ENCODE peak calls at places on chromosomes 2 and 18, in seven cellular contexts. H is brain microvascular endothelial cell, P is mesenchymal stem cell, J is lower lobe of right lung, F is spleen, O is ovary, T is psoas muscle. M is an unnamed sample. For H3K27me3, the result is how much of the 10 kb centered on the place peaks cover.

GRCh38 chr2:73838889-73839539 is 10.3 kb downstream of the STAMBP start:
- DNase-seq in P (no peak), H (no peak), F (no peak), T (no peak), O (no peak), J (no peak), M (no peak)

GRCh38 chr2:231250698-231251097 is 52.3 kb downstream of the ARMC9 start:
- DNase-seq in P (no peak), F (no peak), O (no peak), J (no peak), T (no peak), H (no peak), M (no peak)

GRCh38 chr2:9030190-9030589 is 26.7 kb upstream of the MBOAT2 start:
- DNase-seq in H (no peak), P (no peak), O (no peak), J (no peak), F (no peak), T (no peak), M (no peak)

GRCh38 chr18:8097942-8098341 is 511.3 kb upstream of the RAB12 start:
- DNase-seq in T (no peak), P (no peak), J (no peak), F (no peak), H (no peak), O (no peak), M (no peak)

GRCh38 chr18:59900222-59901128 is 679 bp downstream of the PMAIP1 start:
- DNase-seq in P (peak), H (peak), J (peak), O (no peak), F (peak), T (no peak), M (peak)

GRCh38 chr2:73998451-73998850 is 13.7 kb downstream of the TET3 start:
- DNase-seq in F (no peak), H (no peak), T (no peak), P (no peak), J (no peak), O (no peak), M (no peak)

GRCh38 chr2:227472265-227473018 is 486 bp downstream of the AGFG1 start:
- DNase-seq in P (peak), J (peak), F (peak), T (peak), O (peak), H (no peak), M (peak)

GRCh38 chr2:166104084-166104483 is 23.7 kb downstream of the SCN1A start:
- DNase-seq in T (no peak), P (no peak), H (no peak), J (no peak), F (no peak), O (no peak), M (no peak)

GRCh38 chr2:62577994-62578836 is 72.2 kb upstream of the TMEM17 start:
- DNase-seq in T (no peak), P (peak), H (peak), O (no peak), F (no peak), J (no peak), M (no peak)

GRCh38 chr2:97661927-97662326 is 1.9 kb downstream of the ACTR1B start:
- DNase-seq in J (no peak), F (peak), O (no peak), H (no peak), P (no peak), T (no peak), M (no peak)

GRCh38 chr2:180969124-180969523 is 11.3 kb upstream of the UBE2E3 start:
- DNase-seq in O (no peak), H (no peak), P (no peak), F (no peak), J (no peak), T (no peak), M (no peak)

GRCh38 chr18:54187372-54187771 is 37.1 kb downstream of the MBD2 start:
- DNase-seq in H (no peak), J (no peak), P (no peak), F (no peak), O (no peak), T (no peak), M (no peak)

GRCh38 chr18:55228191-55228590 is 268.9 kb upstream of the CCDC68 start:
- DNase-seq in F (no peak), T (no peak), H (no peak), O (no peak), P (peak), J (no peak), M (no peak)

GRCh38 chr2:233414777-233415570 is 60.7 kb downstream of the DGKD start:
- DNase-seq in O (no peak), J (no peak), F (no peak), T (peak), P (no peak), H (no peak), M (no peak)

GRCh38 chr2:127194447-127194846 is 25.7 kb downstream of the CYP27C1 start:
- DNase-seq in P (no peak), J (no peak), O (no peak), H (no peak), F (no peak), T (no peak), M (no peak)

GRCh38 chr2:222309766-222310165 is 11.0 kb upstream of the PAX3 start:
- DNase-seq in F (no peak), O (no peak), T (no peak), J (no peak), H (no peak), P (no peak), M (no peak)

GRCh38 chr2:46839045-46839444 is 76.6 kb downstream of the MCFD2 start:
- DNase-seq in F (no peak), P (no peak), J (no peak), H (no peak), T (no peak), O (peak), M (no peak)

GRCh38 chr2:215917953-215918620 is 95.3 kb downstream of the MREG start:
- DNase-seq in O (no peak), J (no peak), H (no peak), F (no peak), T (no peak), P (peak), M (peak)

GRCh38 chr2:238216651-238217184 is 13.2 kb upstream of the ILKAP start:
- DNase-seq in F (no peak), P (no peak), J (no peak), T (no peak), H (no peak), O (no peak), M (no peak)

GRCh38 chr2:45612265-45612664 is 1.2 kb upstream of the SRBD1 start:
- DNase-seq in F (no peak), O (no peak), H (no peak), J (no peak), P (no peak), T (no peak), M (no peak)

GRCh38 chr2:14633031-14633430 is 514 bp downstream of the LRATD1 start:
- DNase-seq in O (peak), F (no peak), T (no peak), P (peak), J (peak), H (no peak), M (no peak)

GRCh38 chr18:77990131-77990530 is 740.5 kb downstream of the GALR1 start:
- DNase-seq in O (no peak), J (no peak), T (no peak), H (no peak), F (no peak), P (no peak), M (no peak)

GRCh38 chr2:108988076-108988795 is 784 bp downstream of the EDAR start:
- DNase-seq in O (no peak), T (no peak), J (no peak), P (no peak), F (no peak), H (no peak), M (no peak)

GRCh38 chr18:79677840-79678239 is 1.8 kb upstream of the CTDP1 start:
- DNase-seq in H (no peak), P (no peak), J (no peak), O (no peak), F (peak), T (no peak), M (no peak)

GRCh38 chr2:240250150-240250984 is 109.9 kb upstream of the OTOS start:
- DNase-seq in H (no peak), T (no peak), O (peak), J (peak), P (no peak), F (no peak), M (no peak)

GRCh38 chr2:147910990-147911473 is 66.2 kb downstream of the ACVR2A start:
- DNase-seq in J (no peak), F (no peak), P (peak), T (no peak), H (peak), O (no peak), M (peak)

GRCh38 chr2:101047075-101047766 is 45.1 kb downstream of the RPL31 start:
- DNase-seq in J (no peak), F (no peak), P (no peak), H (no peak), O (no peak), T (no peak), M (no peak)

GRCh38 chr2:233252227-233252626 is 754 bp downstream of the ATG16L1 start:
- DNase-seq in P (peak), O (no peak), H (no peak), T (no peak), F (no peak), J (no peak), M (peak)

GRCh38 chr18:78625895-78626294 is 353.7 kb upstream of the SALL3 start:
- DNase-seq in H (no peak), J (no peak), P (no peak), T (no peak), F (no peak), O (no peak), M (no peak)

GRCh38 chr18:22169011-22169888 is at the start of gene GATA6:
- DNase-seq in P (peak), F (peak), J (peak), O (peak), T (peak), H (peak), M (peak)

GRCh38 chr2:181116251-181116650 is 135.8 kb downstream of the UBE2E3 start:
- DNase-seq in J (no peak), T (no peak), P (no peak), H (no peak), O (no peak), F (no peak), M (no peak)

GRCh38 chr2:62330959-62331358 is 135.0 kb downstream of the B3GNT2 start:
- DNase-seq in O (no peak), J (no peak), T (no peak), P (no peak), F (no peak), H (no peak), M (no peak)

DNA sequence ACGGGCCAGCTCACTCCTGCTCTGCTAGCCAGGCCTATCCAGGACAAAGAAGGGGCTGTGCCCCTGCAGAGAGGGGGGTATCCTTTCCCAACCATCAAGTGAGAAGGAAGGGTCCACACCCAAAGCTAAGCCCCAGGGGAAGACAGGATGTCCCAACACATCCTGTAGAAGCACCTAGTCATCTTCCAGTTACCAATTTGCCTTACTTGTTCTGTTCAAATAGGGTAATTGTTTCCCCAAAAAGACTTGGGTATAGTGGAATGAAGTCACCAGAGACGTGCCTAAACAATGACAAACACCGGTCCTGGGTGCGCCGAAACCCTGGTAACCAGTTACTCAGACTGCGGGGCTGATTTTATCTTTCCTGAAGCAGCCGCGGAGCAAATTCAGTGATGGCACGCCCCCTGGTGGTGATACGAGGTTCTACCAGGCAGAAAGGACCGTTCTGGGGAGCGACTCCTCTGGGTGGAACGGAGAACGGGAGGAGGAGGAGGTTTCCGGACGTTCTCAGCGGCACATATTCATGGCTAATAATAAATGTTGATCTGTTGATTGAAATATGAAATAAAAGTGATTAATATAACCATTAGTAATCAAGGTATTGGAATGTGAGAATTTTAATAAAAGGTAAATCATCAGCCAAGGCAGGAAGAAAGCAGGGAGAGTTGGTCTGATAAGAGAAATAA is 109.3 kb upstream of the STON1 start:
- DNase-seq in T (peak), F (peak), H (peak), P (peak), J (peak), O (peak), M (peak)
- H3K4me3 ChIP-seq in T (peak), F (no peak), H (no peak), P (no peak), J (no peak), O (no peak), M (no peak)

GRCh38 chr2:219331560-219332213 is 857 bp downstream of the RESP18 start:
- DNase-seq in J (no peak), O (peak), F (no peak), P (peak), T (peak), H (peak), M (peak)

GRCh38 chr2:219327719-219328118 is 4.8 kb downstream of the RESP18 start:
- DNase-seq in F (no peak), O (no peak), P (no peak), J (no peak), T (no peak), H (no peak), M (no peak)

GRCh38 chr2:219335373-219335786 is 2.8 kb upstream of the RESP18 start:
- DNase-seq in H (no peak), F (no peak), O (no peak), P (peak), T (no peak), J (no peak), M (no peak)

DNA sequence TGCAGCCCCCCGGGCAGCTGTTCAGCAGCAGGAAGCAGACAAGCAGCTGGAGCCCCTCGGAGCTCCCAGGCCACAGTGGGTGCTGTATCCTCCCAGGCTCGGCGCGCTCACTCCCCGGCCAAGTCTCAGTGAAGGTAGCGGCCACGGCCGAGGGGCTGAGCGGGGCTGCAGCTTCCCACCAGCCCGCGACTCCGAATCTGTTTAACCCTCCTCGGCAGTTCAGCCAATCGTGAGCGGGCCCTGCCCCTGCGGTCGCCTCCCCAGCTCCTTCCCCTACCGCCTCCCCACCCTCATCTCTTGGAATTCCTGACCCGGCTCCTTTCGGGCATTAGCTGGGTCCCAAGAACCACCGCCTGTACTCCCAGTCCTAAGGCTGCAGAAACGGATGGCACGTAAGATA is at the start of gene RESP18:
- DNase-seq in J (no peak), P (no peak), H (no peak), F (no peak), O (no peak), T (no peak), M (no peak)
- H3K27me3 ChIP-seq in J (half or more), P (half or more), H (under half), F (under half), O (under half), T (under half), M (half or more)

GRCh38 chr2:20590704-20591515 is 60.0 kb downstream of the HS1BP3 start:
- DNase-seq in H (no peak), P (no peak), T (no peak), J (peak), O (peak), F (peak), M (no peak)

GRCh38 chr2:20589975-20590703 is 60.8 kb downstream of the HS1BP3 start:
- DNase-seq in H (no peak), P (no peak), T (no peak), O (peak), F (peak), J (peak), M (no peak)

GRCh38 chr2:20594048-20594750 is 56.7 kb downstream of the HS1BP3 start:
- DNase-seq in P (no peak), F (peak), J (no peak), O (no peak), H (no peak), T (no peak), M (no peak)

GRCh38 chr2:20593072-20594034 is 57.5 kb downstream of the HS1BP3 start:
- DNase-seq in O (peak), F (peak), T (peak), P (peak), H (peak), J (peak), M (no peak)

GRCh38 chr2:20592106-20593071 is 58.5 kb downstream of the HS1BP3 start:
- DNase-seq in J (peak), P (no peak), O (peak), F (peak), H (no peak), T (no peak), M (no peak)
- H3K27ac ChIP-seq in J (peak), P (peak), O (no peak), F (peak), H (peak), T (no peak), M (no peak)

GRCh38 chr18:45664824-45665763 is 49.8 kb downstream of the SLC14A2 start:
- DNase-seq in H (peak), O (peak), P (peak), F (no peak), T (peak), J (no peak), M (peak)

GRCh38 chr18:45666520-45666919 is 51.2 kb downstream of the SLC14A2 start:
- DNase-seq in P (no peak), T (no peak), F (no peak), J (no peak), H (no peak), O (no peak), M (no peak)

GRCh38 chr18:45667056-45667455 is 51.8 kb downstream of the SLC14A2 start:
- DNase-seq in P (peak), O (no peak), H (no peak), J (no peak), T (no peak), F (no peak), M (no peak)

GRCh38 chr18:45663646-45664045 is 48.4 kb downstream of the SLC14A2 start:
- DNase-seq in J (no peak), H (no peak), P (no peak), F (no peak), O (no peak), T (no peak), M (no peak)

DNA sequence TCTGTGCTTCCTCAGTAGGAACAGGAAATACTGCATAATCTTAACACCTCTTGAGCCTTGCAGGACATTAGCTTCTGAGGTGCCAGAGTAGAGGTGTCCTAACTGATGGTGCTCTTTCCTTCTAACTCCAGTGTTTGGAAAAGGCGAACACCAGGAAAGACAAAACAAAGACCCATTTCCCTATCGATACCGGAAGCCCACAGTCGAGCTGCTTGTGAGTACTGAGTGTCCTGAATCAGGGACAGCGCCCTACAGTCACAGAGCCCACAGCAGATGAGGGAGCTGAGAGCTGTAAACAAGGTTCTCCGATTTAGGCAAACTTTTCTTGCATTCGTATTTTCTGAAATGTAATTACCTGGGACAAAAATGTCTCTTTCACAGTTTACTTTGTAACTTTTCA is 50.7 kb downstream of the SLC14A2 start:
- DNase-seq in T (no peak), J (no peak), O (no peak), F (no peak), H (no peak), P (no peak), M (no peak)
- H3K4me3 ChIP-seq in T (no peak), J (no peak), O (no peak), F (no peak), H (no peak), P (no peak), M (no peak)

GRCh38 chr2:158730621-158730905 is 64.6 kb upstream of the DAPL1 start:
- DNase-seq in H (no peak), J (no peak), F (no peak), O (no peak), T (no peak), P (no peak), M (no peak)
- H3K27me3 ChIP-seq in H (under half), J (under half), F (under half), O (under half), T (under half), P (under half), M (under half)

DNA sequence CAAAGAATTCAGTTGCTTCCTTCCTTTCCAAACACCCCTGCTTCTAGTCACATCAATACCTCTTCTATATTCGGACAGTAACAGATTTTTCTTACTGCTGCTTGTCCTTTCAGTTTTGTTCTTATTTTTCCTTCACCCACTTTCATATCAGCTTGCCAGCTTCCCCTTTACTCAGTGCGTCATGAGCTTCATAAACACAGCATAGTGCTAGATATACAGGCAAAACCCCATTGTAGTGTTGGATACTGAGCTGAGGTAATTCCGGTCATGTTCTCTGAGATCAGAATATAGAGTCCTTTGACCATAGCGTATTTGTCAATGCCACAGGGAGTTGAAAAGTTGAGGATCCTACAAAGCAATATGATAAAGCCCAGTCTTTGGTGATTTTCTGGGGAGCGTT is 2.4 kb downstream of the FARP2 start:
- DNase-seq in F (no peak), J (no peak), O (no peak), H (no peak), T (no peak), P (no peak), M (no peak)
- H3K27ac ChIP-seq in F (peak), J (no peak), O (no peak), H (no peak), T (no peak), P (no peak), M (no peak)

GRCh38 chr2:171432206-171432968 is 1.4 kb downstream of the METTL8 start:
- DNase-seq in P (peak), H (no peak), T (no peak), O (no peak), J (no peak), F (no peak), M (no peak)
- H3K4me3 ChIP-seq in P (no peak), H (no peak), T (no peak), O (no peak), J (no peak), F (no peak), M (peak)

DNA sequence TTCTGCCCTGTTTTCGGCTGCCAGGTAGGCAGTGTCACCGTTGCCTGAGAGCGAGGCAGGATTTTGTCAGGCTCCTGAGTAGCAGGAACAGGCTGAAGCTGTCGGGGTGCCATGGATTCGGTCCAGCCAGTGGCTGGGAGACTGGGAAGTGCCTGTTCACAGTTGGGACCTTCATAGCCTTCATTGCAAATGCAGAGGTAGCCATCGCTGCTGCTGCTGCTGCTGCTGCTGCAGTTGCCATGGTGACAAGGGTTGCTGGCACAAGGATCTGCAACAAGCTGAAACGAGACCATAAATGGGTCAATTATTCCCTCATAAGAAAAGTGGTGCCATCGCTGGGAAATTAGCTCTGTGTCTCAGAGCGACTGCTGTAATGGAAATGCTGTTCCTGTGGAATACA is 122.7 kb downstream of the DNER start:
- DNase-seq in P (no peak), H (no peak), J (no peak), T (no peak), F (no peak), O (no peak), M (no peak)
- H3K27me3 ChIP-seq in P (under half), H (under half), J (under half), T (under half), F (under half), O (under half), M (under half)

GRCh38 chr2:30365201-30365600 is 81.8 kb upstream of the LCLAT1 start:
- DNase-seq in P (no peak), J (no peak), H (no peak), F (no peak), T (no peak), O (no peak), M (no peak)
- H3K27ac ChIP-seq in P (no peak), J (no peak), H (no peak), F (no peak), T (no peak), O (no peak), M (no peak)